ENCODE peak calls at places on chromosomes 12 and 14, in five cellular contexts. One of them, this sample, is unnamed.

GRCh38 chr12:69633061-69633460 is 22.4 kb upstream of the LRRC10 start:
- DNase-seq in fibroblast of lung: no peak
- DNase-seq in right lobe of liver: no peak
- DNase-seq in SK-N-SH: no peak
- DNase-seq in IMR-90: no peak
- DNase-seq in this sample: no peak

GRCh38 chr12:16187684-16188083 is 89.8 kb downstream of the SLC15A5 start:
- DNase-seq in fibroblast of lung: no peak
- DNase-seq in right lobe of liver: no peak
- DNase-seq in SK-N-SH: no peak
- DNase-seq in IMR-90: no peak
- DNase-seq in this sample: no peak

GRCh38 chr12:46669720-46670119 is 156.1 kb downstream of the SLC38A4 start:
- DNase-seq in fibroblast of lung: no peak
- DNase-seq in right lobe of liver: no peak
- DNase-seq in SK-N-SH: no peak
- DNase-seq in IMR-90: no peak
- DNase-seq in this sample: no peak

GRCh38 chr14:24481622-24482324 is 26.3 kb downstream of the CMA1 start:
- DNase-seq in fibroblast of lung: no peak
- DNase-seq in right lobe of liver: no peak
- DNase-seq in SK-N-SH: peak
- DNase-seq in IMR-90: peak
- DNase-seq in this sample: no peak

GRCh38 chr12:130186631-130187269 is 24.5 kb downstream of the FZD10 start:
- DNase-seq in fibroblast of lung: no peak
- DNase-seq in right lobe of liver: no peak
- DNase-seq in SK-N-SH: no peak
- DNase-seq in IMR-90: no peak
- DNase-seq in this sample: no peak

GRCh38 chr14:34258318-34258717 is 203.7 kb downstream of the SPTSSA start:
- DNase-seq in fibroblast of lung: no peak
- DNase-seq in right lobe of liver: no peak
- DNase-seq in SK-N-SH: no peak
- DNase-seq in IMR-90: peak
- DNase-seq in this sample: no peak

GRCh38 chr14:68627868-68628604 is 164.8 kb downstream of the ZFP36L1 start:
- DNase-seq in fibroblast of lung: no peak
- DNase-seq in right lobe of liver: peak
- DNase-seq in SK-N-SH: no peak
- DNase-seq in IMR-90: no peak
- DNase-seq in this sample: no peak

GRCh38 chr14:105838107-105838506 is 311.7 kb downstream of the TMEM121 start:
- DNase-seq in fibroblast of lung: no peak
- DNase-seq in right lobe of liver: no peak
- DNase-seq in SK-N-SH: no peak
- DNase-seq in IMR-90: no peak
- DNase-seq in this sample: no peak

GRCh38 chr14:24692382-24693352 is 58.7 kb upstream of the GZMB start:
- DNase-seq in fibroblast of lung: no peak
- DNase-seq in right lobe of liver: no peak
- DNase-seq in SK-N-SH: no peak
- DNase-seq in IMR-90: no peak
- DNase-seq in this sample: no peak

GRCh38 chr14:54211562-54212308 is 185.1 kb upstream of the CDKN3 start:
- DNase-seq in fibroblast of lung: peak
- DNase-seq in right lobe of liver: no peak
- DNase-seq in SK-N-SH: no peak
- DNase-seq in IMR-90: peak
- DNase-seq in this sample: peak

GRCh38 chr14:103292426-103293374 is 41.3 kb upstream of the EIF5 start:
- DNase-seq in fibroblast of lung: peak
- DNase-seq in right lobe of liver: peak
- DNase-seq in SK-N-SH: peak
- DNase-seq in IMR-90: peak
- DNase-seq in this sample: no peak
- TF ChIP-seq CTCF in fibroblast of lung: peak
- TF ChIP-seq CTCF in right lobe of liver: peak
- TF ChIP-seq CTCF in SK-N-SH: peak
- TF ChIP-seq CTCF in IMR-90: peak
- TF ChIP-seq CTCF in this sample: peak

GRCh38 chr12:27969011-27969900 is 3.3 kb downstream of the PTHLH start:
- DNase-seq in fibroblast of lung: peak
- DNase-seq in right lobe of liver: no peak
- DNase-seq in SK-N-SH: peak
- DNase-seq in IMR-90: peak
- DNase-seq in this sample: no peak
- H3K4me3 ChIP-seq in fibroblast of lung: peak
- H3K4me3 ChIP-seq in right lobe of liver: peak
- H3K4me3 ChIP-seq in SK-N-SH: peak
- H3K4me3 ChIP-seq in IMR-90: peak
- H3K4me3 ChIP-seq in this sample: peak

DNA sequence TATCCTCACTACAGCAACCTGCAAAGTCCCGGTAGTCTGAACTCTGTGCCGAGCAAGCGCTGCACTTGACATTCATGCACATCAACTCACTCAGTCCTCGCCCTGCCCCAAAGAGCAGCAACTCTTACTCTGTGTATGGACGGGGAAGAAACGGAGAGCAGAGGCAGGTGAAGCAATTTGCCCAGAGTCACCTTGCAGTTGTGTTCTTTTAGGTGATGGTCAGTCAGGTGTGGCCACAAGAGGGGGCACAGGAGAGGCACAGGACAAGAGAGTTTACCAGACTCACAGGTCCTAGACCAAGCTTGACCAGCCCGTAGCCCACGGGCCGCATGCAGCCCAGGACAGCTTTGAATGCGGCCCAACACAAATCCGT is 39.1 kb downstream of the TSPAN11 start:
- DNase-seq in fibroblast of lung: no peak
- DNase-seq in right lobe of liver: peak
- DNase-seq in SK-N-SH: no peak
- DNase-seq in IMR-90: no peak
- DNase-seq in this sample: no peak
- TF ChIP-seq CTCF in fibroblast of lung: no peak
- TF ChIP-seq CTCF in right lobe of liver: peak
- TF ChIP-seq CTCF in SK-N-SH: peak
- TF ChIP-seq CTCF in IMR-90: peak
- TF ChIP-seq CTCF in this sample: peak

DNA sequence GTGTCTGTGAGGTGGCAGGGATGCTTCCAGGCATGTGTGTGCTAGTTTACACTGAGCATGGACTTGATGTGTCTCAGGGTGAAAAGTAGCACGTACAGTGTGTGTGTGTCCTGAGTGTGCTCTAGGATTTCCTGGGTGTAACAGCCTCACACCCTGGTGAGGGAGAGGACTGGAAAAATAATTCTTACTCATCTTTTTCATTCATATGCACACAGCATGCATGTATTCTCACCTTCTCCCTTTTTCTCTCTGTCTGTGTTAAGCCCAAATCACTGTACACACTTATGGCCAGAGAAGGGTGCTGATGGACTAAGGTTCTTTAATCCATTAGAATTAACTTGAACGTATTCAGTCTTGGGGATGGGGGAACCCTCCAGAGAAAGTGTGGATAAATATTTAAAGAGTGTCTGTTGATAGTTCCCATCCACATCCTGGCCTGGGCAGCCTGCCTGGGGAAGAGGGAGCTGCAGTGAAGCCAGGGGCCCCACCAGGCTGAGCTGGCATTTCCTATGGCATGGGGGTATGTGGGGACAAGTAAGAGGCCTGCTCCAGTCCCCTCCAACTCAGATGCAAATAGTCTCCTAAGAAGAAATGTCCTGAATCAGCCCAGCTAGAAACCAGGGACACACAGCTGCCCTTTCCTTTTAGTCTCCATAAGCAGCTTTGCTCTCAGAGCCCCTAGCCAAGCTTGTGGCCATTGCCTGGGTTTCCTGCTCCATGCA is 1.1 kb upstream of the HOXC8 start:
- DNase-seq in fibroblast of lung: no peak
- DNase-seq in right lobe of liver: no peak
- DNase-seq in SK-N-SH: no peak
- DNase-seq in IMR-90: no peak
- DNase-seq in this sample: no peak
- H3K4me3 ChIP-seq in fibroblast of lung: no peak
- H3K4me3 ChIP-seq in right lobe of liver: no peak
- H3K4me3 ChIP-seq in SK-N-SH: no peak
- H3K4me3 ChIP-seq in IMR-90: no peak
- H3K4me3 ChIP-seq in this sample: no peak

GRCh38 chr14:92457018-92457565 is 56.5 kb upstream of the RIN3 start:
- DNase-seq in fibroblast of lung: no peak
- DNase-seq in right lobe of liver: no peak
- DNase-seq in SK-N-SH: no peak
- DNase-seq in IMR-90: no peak
- DNase-seq in this sample: no peak
- TF ChIP-seq CTCF in fibroblast of lung: no peak
- TF ChIP-seq CTCF in right lobe of liver: no peak
- TF ChIP-seq CTCF in SK-N-SH: no peak
- TF ChIP-seq CTCF in IMR-90: no peak
- TF ChIP-seq CTCF in this sample: no peak

DNA sequence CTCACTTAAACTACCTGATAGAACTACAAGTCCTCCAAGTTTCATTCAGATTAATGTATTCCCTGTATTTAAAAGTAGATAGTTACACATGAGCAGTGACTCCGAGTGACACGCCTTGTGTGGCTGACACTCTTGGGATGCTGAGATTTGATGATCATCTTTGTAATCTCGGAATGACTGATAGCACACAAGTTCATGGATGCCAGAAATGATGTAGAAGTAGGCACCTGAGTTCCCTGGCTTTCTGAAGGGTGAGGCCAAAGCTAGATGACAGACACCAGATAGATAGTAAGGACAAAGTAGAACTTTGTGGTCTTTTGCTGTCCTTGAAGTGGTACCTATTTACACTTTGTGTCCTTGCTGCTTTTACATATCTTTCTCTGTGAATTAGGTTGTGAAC is 491.2 kb downstream of the PCNX1 start:
- DNase-seq in fibroblast of lung: no peak
- DNase-seq in right lobe of liver: no peak
- DNase-seq in SK-N-SH: no peak
- DNase-seq in IMR-90: no peak
- DNase-seq in this sample: no peak
- H3K4me3 ChIP-seq in fibroblast of lung: no peak
- H3K4me3 ChIP-seq in right lobe of liver: no peak
- H3K4me3 ChIP-seq in SK-N-SH: no peak
- H3K4me3 ChIP-seq in IMR-90: no peak
- H3K4me3 ChIP-seq in this sample: no peak

GRCh38 chr14:63175531-63175930 is 28.7 kb upstream of the RHOJ start:
- DNase-seq in fibroblast of lung: no peak
- DNase-seq in right lobe of liver: no peak
- DNase-seq in SK-N-SH: no peak
- DNase-seq in IMR-90: no peak
- DNase-seq in this sample: no peak

GRCh38 chr14:63180017-63180416 is 24.2 kb upstream of the RHOJ start:
- DNase-seq in fibroblast of lung: peak
- DNase-seq in right lobe of liver: no peak
- DNase-seq in SK-N-SH: no peak
- DNase-seq in IMR-90: peak
- DNase-seq in this sample: no peak

GRCh38 chr14:63179383-63179782 is 24.9 kb upstream of the RHOJ start:
- DNase-seq in fibroblast of lung: no peak
- DNase-seq in right lobe of liver: no peak
- DNase-seq in SK-N-SH: no peak
- DNase-seq in IMR-90: no peak
- DNase-seq in this sample: no peak

GRCh38 chr14:63178912-63179311 is 25.3 kb upstream of the RHOJ start:
- DNase-seq in fibroblast of lung: no peak
- DNase-seq in right lobe of liver: no peak
- DNase-seq in SK-N-SH: no peak
- DNase-seq in IMR-90: peak
- DNase-seq in this sample: peak

GRCh38 chr14:63174760-63175191 is 29.5 kb upstream of the RHOJ start:
- DNase-seq in fibroblast of lung: peak
- DNase-seq in right lobe of liver: no peak
- DNase-seq in SK-N-SH: peak
- DNase-seq in IMR-90: peak
- DNase-seq in this sample: no peak
- TF ChIP-seq CTCF in fibroblast of lung: peak
- TF ChIP-seq CTCF in right lobe of liver: peak
- TF ChIP-seq CTCF in SK-N-SH: peak
- TF ChIP-seq CTCF in IMR-90: peak
- TF ChIP-seq CTCF in this sample: peak

GRCh38 chr12:578743-579449 is 84.3 kb downstream of the NINJ2 start:
- DNase-seq in fibroblast of lung: no peak
- DNase-seq in right lobe of liver: no peak
- DNase-seq in SK-N-SH: no peak
- DNase-seq in IMR-90: no peak
- DNase-seq in this sample: no peak
- H3K4me3 ChIP-seq in fibroblast of lung: no peak
- H3K4me3 ChIP-seq in right lobe of liver: no peak
- H3K4me3 ChIP-seq in SK-N-SH: no peak
- H3K4me3 ChIP-seq in IMR-90: no peak
- H3K4me3 ChIP-seq in this sample: no peak

GRCh38 chr14:60197629-60198318 is 32.6 kb upstream of the DHRS7 start:
- DNase-seq in fibroblast of lung: no peak
- DNase-seq in right lobe of liver: no peak
- DNase-seq in SK-N-SH: no peak
- DNase-seq in IMR-90: no peak
- DNase-seq in this sample: no peak

GRCh38 chr14:60196291-60196690 is 31.1 kb upstream of the DHRS7 start:
- DNase-seq in fibroblast of lung: no peak
- DNase-seq in right lobe of liver: no peak
- DNase-seq in SK-N-SH: no peak
- DNase-seq in IMR-90: no peak
- DNase-seq in this sample: no peak

GRCh38 chr14:60199321-60199720 is 34.1 kb upstream of the DHRS7 start:
- DNase-seq in fibroblast of lung: no peak
- DNase-seq in right lobe of liver: no peak
- DNase-seq in SK-N-SH: no peak
- DNase-seq in IMR-90: no peak
- DNase-seq in this sample: no peak

GRCh38 chr14:60189923-60190840 is 25.0 kb upstream of the DHRS7 start:
- DNase-seq in fibroblast of lung: peak
- DNase-seq in right lobe of liver: no peak
- DNase-seq in SK-N-SH: no peak
- DNase-seq in IMR-90: no peak
- DNase-seq in this sample: no peak

DNA sequence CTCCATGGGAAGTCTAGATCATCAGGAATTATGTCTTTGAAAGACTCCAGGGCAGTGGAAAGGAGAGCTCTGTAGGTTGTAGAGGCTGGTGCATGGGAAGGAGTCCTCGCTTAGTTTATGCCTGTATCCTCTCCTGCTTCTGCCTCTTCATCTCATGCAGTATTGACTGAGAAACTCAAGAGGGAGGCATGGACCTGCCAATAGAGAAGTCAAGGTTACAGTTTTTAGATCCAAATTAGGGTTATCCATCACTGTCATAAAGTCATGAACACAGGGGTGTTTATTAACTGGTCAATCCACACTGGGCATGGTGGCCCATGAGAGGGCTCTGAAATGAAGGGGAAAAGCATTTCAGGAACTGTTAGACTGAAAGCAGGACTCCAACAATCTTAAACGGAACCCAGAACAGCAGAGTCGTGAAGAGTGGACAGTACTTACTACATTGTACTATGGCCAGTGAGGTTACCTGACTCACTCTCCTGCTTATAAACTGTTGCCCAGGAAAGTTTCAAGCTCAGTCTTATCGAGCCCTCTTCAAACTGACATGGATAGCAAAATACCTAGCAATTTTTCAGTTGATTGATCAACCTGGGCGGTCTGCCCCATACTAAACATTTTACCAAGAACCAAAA is 30.1 kb upstream of the DHRS7 start:
- DNase-seq in fibroblast of lung: no peak
- DNase-seq in right lobe of liver: no peak
- DNase-seq in SK-N-SH: no peak
- DNase-seq in IMR-90: no peak
- DNase-seq in this sample: no peak
- TF ChIP-seq CTCF in fibroblast of lung: no peak
- TF ChIP-seq CTCF in right lobe of liver: peak
- TF ChIP-seq CTCF in SK-N-SH: no peak
- TF ChIP-seq CTCF in IMR-90: no peak
- TF ChIP-seq CTCF in this sample: no peak

This sample was measured in AG09309.